ENCODE peak calls at places on chromosomes 1 and 21, in four cellular contexts. R is K562, E is HepG2, W is GM12878. Y is an unnamed sample.

GRCh38 chr1:166302919-166303758 is 136.3 kb upstream of the FAM78B start:
- DNase-seq in W (peak), E (no peak), R (no peak), Y (no peak)

GRCh38 chr1:106975944-106976343 is 80.5 kb upstream of the PRMT6 start:
- DNase-seq in W (no peak), E (no peak), R (no peak), Y (no peak)

GRCh38 chr1:113048064-113048463 is 24.9 kb upstream of the LRIG2 start:
- DNase-seq in R (no peak), E (peak), W (no peak), Y (no peak)

GRCh38 chr1:172429324-172430127 is 9.0 kb downstream of the C1orf105 start:
- DNase-seq in W (peak), E (peak), R (peak), Y (peak)

GRCh38 chr1:202565890-202566289 is 144.4 kb downstream of the SYT2 start:
- DNase-seq in E (no peak), W (peak), R (no peak), Y (no peak)

GRCh38 chr1:244361764-244362473 is 89.8 kb downstream of the ADSS2 start:
- DNase-seq in E (peak), W (no peak), R (no peak), Y (no peak)

GRCh38 chr1:167629681-167630567 is at the start of gene RCSD1:
- DNase-seq in R (peak), E (no peak), W (no peak), Y (no peak)

GRCh38 chr21:33542640-33543504 is at the start of gene SON:
- DNase-seq in R (peak), E (peak), W (peak), Y (peak)

GRCh38 chr1:24388331-24388870 is 25.2 kb downstream of the STPG1 start:
- DNase-seq in E (no peak), R (no peak), W (no peak), Y (no peak)

GRCh38 chr1:227131193-227131592 is 187.1 kb downstream of the CDC42BPA start:
- DNase-seq in E (peak), R (peak), W (no peak), Y (peak)

GRCh38 chr1:149962039-149962647 is 25.5 kb upstream of the MTMR11 start:
- DNase-seq in R (peak), E (peak), W (peak), Y (peak)

GRCh38 chr1:231220801-231221200 is 20.2 kb upstream of the GNPAT start:
- DNase-seq in R (no peak), W (no peak), E (no peak), Y (no peak)

GRCh38 chr1:106978477-106979322 is 77.8 kb upstream of the PRMT6 start:
- DNase-seq in R (no peak), E (no peak), W (no peak), Y (no peak)

GRCh38 chr1:246679211-246680177 is 44.7 kb upstream of the SCCPDH start:
- DNase-seq in E (no peak), R (no peak), W (no peak), Y (no peak)

GRCh38 chr1:246680696-246681127 is 43.5 kb upstream of the SCCPDH start:
- DNase-seq in R (no peak), W (no peak), E (no peak), Y (no peak)

GRCh38 chr1:246682231-246682895 is 41.8 kb upstream of the SCCPDH start:
- DNase-seq in E (no peak), R (no peak), W (no peak), Y (no peak)

GRCh38 chr1:246681822-246682221 is 42.4 kb upstream of the SCCPDH start:
- DNase-seq in R (no peak), E (no peak), W (no peak), Y (no peak)

DNA sequence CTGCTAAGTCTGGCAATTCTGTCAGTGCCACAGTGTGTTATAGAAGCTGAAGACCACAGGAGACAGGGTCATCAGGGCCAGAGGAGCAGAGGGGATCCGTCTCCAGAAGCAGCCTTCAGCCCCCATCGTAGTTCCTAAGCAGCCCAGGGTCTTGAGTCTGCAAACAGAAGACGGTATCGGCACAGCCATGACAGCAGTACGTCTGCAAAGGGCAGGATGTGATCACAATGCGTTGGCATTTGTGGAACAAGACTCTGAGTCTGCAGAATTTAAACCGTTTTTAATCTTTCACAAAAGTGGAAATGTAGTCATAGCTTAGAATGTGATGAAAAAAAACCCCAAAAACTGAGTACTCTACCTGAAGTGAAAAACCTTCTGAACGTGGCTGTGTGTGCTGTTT is 44.0 kb upstream of the SCCPDH start:
- DNase-seq in R (no peak), E (no peak), W (no peak), Y (no peak)
- TF ChIP-seq BHLHE40 in R (no peak), E (no peak), W (no peak), Y (no peak)

GRCh38 chr1:18411321-18411720 is 69.4 kb upstream of the KLHDC7A start:
- DNase-seq in R (no peak), E (no peak), W (no peak), Y (no peak)
- TF ChIP-seq FOXM1 in R (no peak), E (no peak), W (no peak), Y (no peak)

DNA sequence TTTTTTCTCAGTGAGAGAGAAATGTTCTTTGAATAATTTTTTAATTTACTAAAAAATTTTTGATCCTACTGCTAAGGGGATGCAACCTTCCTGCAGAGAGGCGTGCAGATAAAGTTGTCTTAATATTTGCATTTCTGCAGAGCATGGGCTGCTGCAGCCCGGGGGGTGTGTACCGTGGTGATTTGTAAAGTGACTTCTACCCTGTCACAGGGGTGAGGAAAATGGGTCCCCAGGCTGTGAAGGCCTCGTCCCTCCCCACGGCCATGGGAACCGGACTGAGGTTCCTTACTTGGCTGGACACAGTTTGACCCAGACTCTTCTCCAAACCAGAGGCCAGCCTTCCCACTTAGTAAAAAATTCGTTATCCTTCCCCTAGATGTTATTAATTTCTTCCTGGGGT is 9.5 kb upstream of the C1orf174 start:
- DNase-seq in W (no peak), R (no peak), E (no peak), Y (no peak)
- TF ChIP-seq SP1 in W (no peak), R (no peak), E (no peak), Y (no peak)

DNA sequence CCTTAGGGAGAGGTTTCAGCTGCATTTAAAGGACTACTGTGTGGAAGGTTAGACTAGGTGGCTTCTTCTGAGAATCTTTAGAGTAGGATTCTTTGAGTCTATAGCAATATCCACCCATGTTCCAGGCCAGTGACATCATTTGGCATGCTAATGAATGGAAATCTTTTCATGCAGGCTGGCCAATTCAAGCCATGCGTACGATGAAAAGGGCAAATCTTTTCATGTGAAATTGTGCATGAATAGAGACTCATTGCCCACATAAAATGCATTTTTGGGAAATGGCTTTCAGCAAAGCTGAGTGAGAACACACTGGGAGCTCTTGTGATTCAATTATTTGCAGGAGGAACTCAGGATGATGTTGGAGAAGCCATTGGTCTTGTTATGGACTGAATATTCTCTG is 324.8 kb upstream of the DAB1 start:
- DNase-seq in W (no peak), E (no peak), R (no peak), Y (no peak)
- TF ChIP-seq BHLHE40 in W (no peak), E (no peak), R (no peak), Y (no peak)

GRCh38 chr1:16349847-16350406 is 2.4 kb downstream of the FBXO42 start:
- DNase-seq in R (no peak), E (no peak), W (no peak), Y (no peak)
- TF ChIP-seq FOXM1 in R (no peak), E (no peak), W (no peak), Y (no peak)

GRCh38 chr1:207673399-207673798 is 28.5 kb downstream of the CR1L start:
- DNase-seq in R (no peak), E (no peak), W (no peak), Y (no peak)

GRCh38 chr1:207670997-207671396 is 26.1 kb downstream of the CR1L start:
- DNase-seq in E (no peak), W (no peak), R (peak), Y (no peak)

GRCh38 chr1:207670192-207670591 is 25.3 kb downstream of the CR1L start:
- DNase-seq in R (no peak), E (no peak), W (peak), Y (no peak)

GRCh38 chr1:207669469-207670111 is 24.7 kb downstream of the CR1L start:
- DNase-seq in R (no peak), W (no peak), E (no peak), Y (no peak)

DNA sequence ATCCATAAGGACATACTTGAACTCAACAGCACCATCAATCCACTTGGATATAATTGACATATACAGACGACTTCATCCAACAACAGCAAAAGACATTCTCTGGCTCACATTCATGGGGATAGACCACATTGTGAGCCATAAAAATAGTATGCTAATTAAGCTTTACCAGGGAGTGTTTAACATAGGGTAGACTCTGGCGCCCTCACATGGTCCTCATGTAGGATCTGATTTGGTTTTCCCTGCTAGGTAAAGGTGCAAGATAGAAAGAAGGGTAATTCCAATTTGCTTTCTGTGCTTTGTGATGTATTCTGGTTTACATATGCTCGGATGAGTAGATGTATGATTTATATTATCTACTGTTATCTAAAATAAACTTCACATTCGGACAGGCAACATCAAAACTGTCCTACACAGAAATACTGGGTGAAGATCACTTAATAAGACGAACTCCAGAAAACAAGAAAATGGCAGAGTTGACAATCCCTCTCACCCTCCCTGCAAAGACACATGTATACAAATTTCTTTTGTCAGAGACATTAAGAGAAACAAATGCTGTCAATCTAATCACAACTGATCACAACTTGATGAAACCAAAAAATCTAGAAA is 27.7 kb downstream of the CR1L start:
- DNase-seq in R (peak), E (peak), W (no peak), Y (peak)
- TF ChIP-seq SP1 in R (peak), E (no peak), W (no peak), Y (no peak)

GRCh38 chr1:14304381-14304865 is 294.1 kb upstream of the KAZN start:
- DNase-seq in W (no peak), R (no peak), E (no peak), Y (no peak)
- TF ChIP-seq BHLHE40 in W (no peak), R (no peak), E (no peak), Y (no peak)